ENCODE peak calls at places on chromosomes 3 and 15, in nine cellular contexts. K is nephron progenitor cell, V is mucosa of descending colon, H is upper lobe of right lung, E is GM13977, P is HCT116, U is mammary epithelial cell, D is GM12865, I is OCI-LY7. L is an unnamed sample.

GRCh38 chr15:46682969-46683791 is 1034.1 kb upstream of the SEMA6D start:
- DNase-seq in K (no peak), V (no peak), H (no peak), E (no peak), P (no peak), U (no peak), D (no peak), I (no peak), L (no peak)

GRCh38 chr15:83379574-83379973 is 67.6 kb upstream of the SH3GL3 start:
- DNase-seq in K (no peak), V (no peak), H (no peak), E (no peak), P (peak), U (peak), D (no peak), I (no peak), L (peak)

GRCh38 chr15:60212536-60212935 is 185.2 kb downstream of the ANXA2 start:
- DNase-seq in K (no peak), V (no peak), H (no peak), E (no peak), P (no peak), U (peak), D (no peak), I (no peak), L (no peak)

GRCh38 chr15:68328485-68328884 is 50.9 kb downstream of the FEM1B start:
- DNase-seq in K (no peak), V (no peak), H (no peak), E (no peak), P (no peak), U (no peak), D (no peak), I (no peak), L (no peak)

GRCh38 chr3:4565806-4566501 is 72.8 kb downstream of the ITPR1 start:
- DNase-seq in K (no peak), V (no peak), H (no peak), E (no peak), P (no peak), U (no peak), D (no peak), I (no peak), L (no peak)

GRCh38 chr3:196519738-196520122 is 4.6 kb upstream of the SMCO1 start:
- DNase-seq in K (peak), V (no peak), H (no peak), E (no peak), P (no peak), U (no peak), D (peak), I (peak), L (no peak)

GRCh38 chr3:43794776-43795175 is 104.0 kb downstream of the ABHD5 start:
- DNase-seq in K (no peak), V (no peak), H (no peak), E (no peak), P (peak), U (peak), D (no peak), I (no peak), L (no peak)

GRCh38 chr15:101615414-101615985 is 36.7 kb downstream of the TM2D3 start:
- DNase-seq in K (no peak), V (no peak), H (no peak), E (no peak), P (no peak), U (no peak), D (no peak), I (no peak), L (no peak)

GRCh38 chr3:156378871-156379270 is 176.0 kb downstream of the SSR3 start:
- DNase-seq in K (no peak), V (no peak), H (no peak), E (no peak), P (no peak), U (no peak), D (no peak), I (no peak), L (no peak)

GRCh38 chr3:113340785-113341184 is 100.5 kb downstream of the CFAP44 start:
- DNase-seq in K (no peak), V (no peak), H (no peak), E (no peak), P (no peak), U (no peak), D (no peak), I (no peak), L (no peak)

DNA sequence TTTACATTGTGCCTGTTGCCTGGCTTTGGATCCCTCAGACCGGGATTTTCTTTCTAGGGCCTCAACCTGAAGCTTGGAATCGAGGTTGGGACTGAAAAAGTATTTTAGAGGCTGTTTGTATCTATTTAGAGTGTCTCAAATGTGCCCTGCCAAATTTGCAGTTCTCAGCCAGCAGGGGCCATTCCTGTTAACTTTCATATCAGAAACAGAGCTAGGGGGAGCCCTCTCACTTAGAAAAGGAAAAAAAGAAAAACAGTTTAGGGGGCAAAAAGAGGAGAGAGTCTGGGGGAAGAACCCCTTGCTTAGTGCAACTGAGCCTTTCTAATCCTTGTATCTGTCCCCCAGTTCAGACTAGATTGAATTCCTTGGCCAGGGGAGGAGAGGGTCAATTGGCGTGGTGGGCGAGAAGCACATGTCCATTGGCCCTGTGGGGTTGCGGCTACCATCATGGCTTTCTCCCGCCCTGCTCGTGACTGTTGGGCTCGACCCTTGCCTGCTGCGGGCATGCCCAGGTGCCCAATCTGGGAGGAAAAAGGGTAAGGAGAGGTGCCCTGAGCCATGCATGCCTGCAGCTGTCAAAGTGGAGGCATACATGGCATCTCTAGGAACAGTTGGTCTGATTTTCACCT is 101.6 kb downstream of the CFAP44 start:
- DNase-seq in K (no peak), V (no peak), H (no peak), E (no peak), P (no peak), U (no peak), D (no peak), I (peak), L (no peak)
- TF ChIP-seq CTCF in K (no peak), V (no peak), H (no peak), E (peak), P (peak), U (no peak), D (no peak), I (peak), L (peak)

GRCh38 chr15:54840999-54841398 is 355.7 kb downstream of the RSL24D1 start:
- DNase-seq in K (peak), V (no peak), H (no peak), E (no peak), P (no peak), U (no peak), D (no peak), I (no peak), L (no peak)

GRCh38 chr15:54839379-54839778 is 357.4 kb downstream of the RSL24D1 start:
- DNase-seq in K (no peak), V (no peak), H (no peak), E (no peak), P (no peak), U (no peak), D (peak), I (no peak), L (no peak)

GRCh38 chr15:54841906-54842305 is 354.8 kb downstream of the RSL24D1 start:
- DNase-seq in K (no peak), V (no peak), H (no peak), E (no peak), P (no peak), U (no peak), D (no peak), I (no peak), L (no peak)

DNA sequence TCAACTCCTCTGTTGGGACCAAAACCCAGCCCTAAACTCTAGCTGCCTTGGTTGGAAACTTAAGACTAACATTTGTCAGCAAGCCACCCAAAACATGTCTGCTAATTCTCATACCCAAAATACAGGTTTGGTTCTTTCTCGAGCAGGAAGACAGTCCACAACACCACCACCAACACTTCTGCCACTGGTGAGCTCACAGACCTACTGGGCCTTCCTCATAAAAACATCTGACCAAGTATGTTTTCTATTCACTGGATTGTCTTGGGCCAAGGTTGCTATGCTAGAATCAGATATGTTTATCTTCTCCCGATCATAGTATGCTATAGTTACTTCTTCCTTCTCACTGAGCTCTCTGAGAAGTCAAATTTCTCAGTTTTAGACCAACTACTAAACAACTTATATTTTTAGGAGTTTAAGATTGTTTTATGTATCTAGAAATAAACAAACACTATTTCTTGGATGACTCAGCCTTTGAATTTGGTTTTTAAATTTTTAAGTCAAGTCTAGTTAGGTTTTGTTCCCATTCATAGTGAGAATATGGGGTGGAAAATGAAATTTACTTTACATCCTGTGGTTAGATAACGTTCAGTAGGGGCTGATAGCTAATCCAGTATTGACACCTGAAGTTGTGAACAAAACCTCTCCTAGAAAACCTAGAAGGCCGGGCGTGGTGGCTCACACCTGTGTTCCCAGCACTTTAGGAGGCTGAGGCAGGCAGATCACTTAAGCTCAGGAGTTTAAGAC is 360.5 kb downstream of the RSL24D1 start:
- DNase-seq in K (no peak), V (no peak), H (no peak), E (no peak), P (no peak), U (no peak), D (peak), I (no peak), L (no peak)
- TF ChIP-seq CTCF in K (no peak), V (no peak), H (no peak), E (no peak), P (no peak), U (no peak), D (no peak), I (no peak), L (no peak)

GRCh38 chr3:20622304-20622703 is 436.3 kb upstream of the SGO1 start:
- DNase-seq in K (no peak), V (no peak), H (no peak), E (no peak), P (no peak), U (peak), D (no peak), I (no peak), L (no peak)
- TF ChIP-seq CTCF in K (no peak), V (no peak), H (no peak), E (no peak), P (no peak), U (no peak), D (no peak), I (no peak), L (no peak)

GRCh38 chr3:117619805-117620204 is 910.2 kb downstream of the TUSC7 start:
- DNase-seq in K (no peak), V (no peak), H (no peak), E (no peak), P (no peak), U (no peak), D (no peak), I (no peak), L (no peak)

GRCh38 chr3:117628896-117629295 is 919.3 kb downstream of the TUSC7 start:
- DNase-seq in K (no peak), V (no peak), H (no peak), E (no peak), P (no peak), U (no peak), D (no peak), I (peak), L (no peak)

GRCh38 chr3:117626577-117626976 is 917.0 kb downstream of the TUSC7 start:
- DNase-seq in K (no peak), V (no peak), H (no peak), E (no peak), P (no peak), U (no peak), D (no peak), I (no peak), L (no peak)

GRCh38 chr3:117622130-117622841 is 912.7 kb downstream of the TUSC7 start:
- DNase-seq in K (no peak), V (no peak), H (no peak), E (no peak), P (no peak), U (no peak), D (no peak), I (no peak), L (no peak)

GRCh38 chr3:117624424-117624823 is 914.8 kb downstream of the TUSC7 start:
- DNase-seq in K (no peak), V (no peak), H (no peak), E (no peak), P (no peak), U (no peak), D (no peak), I (no peak), L (no peak)
- TF ChIP-seq CTCF in K (no peak), V (no peak), H (no peak), E (no peak), P (no peak), U (no peak), D (no peak), I (no peak), L (no peak)

GRCh38 chr15:58770857-58771620 is at the start of gene MINDY2:
- DNase-seq in K (peak), V (peak), H (peak), E (peak), P (peak), U (peak), D (peak), I (peak), L (peak)
- TF ChIP-seq CTCF in K (peak), V (no peak), H (peak), E (peak), P (no peak), U (peak), D (peak), I (peak), L (peak)

GRCh38 chr15:74311734-74312444 is 55.6 kb downstream of the CYP11A1 start:
- DNase-seq in K (peak), V (no peak), H (no peak), E (no peak), P (peak), U (no peak), D (peak), I (no peak), L (peak)
- TF ChIP-seq CTCF in K (peak), V (no peak), H (peak), E (peak), P (peak), U (peak), D (peak), I (peak), L (peak)